ENCODE peak calls at places on chromosomes 7 and 10, in eight cellular contexts. K is A673; V is nucleus accumbens; Z is effector memory CD8-positive, alpha-beta T cell; C is HFF-Myc; H is NCI-H1092; Y is substantia nigra; F is T-helper 1 cell. L is an unnamed sample.

GRCh38 chr10:9254353-9254752 is 1199.9 kb downstream of the GATA3 start:
- DNase-seq in K (no peak), V (no peak), Z (no peak), C (peak; percentile 22), H (no peak), Y (no peak), F (no peak), L (no peak)

GRCh38 chr7:132966731-132967130 is 115.2 kb downstream of the CHCHD3 start:
- DNase-seq in K (no peak), V (no peak), Z (no peak), C (no peak), H (no peak), Y (no peak), F (no peak), L (no peak)

GRCh38 chr7:139974179-139974811 is 88.5 kb downstream of the PARP12 start:
- DNase-seq in K (no peak), V (no peak), Z (no peak), C (no peak), H (no peak), Y (no peak), F (no peak), L (no peak)

GRCh38 chr10:42836771-42837468 is 54.3 kb downstream of the BMS1 start:
- DNase-seq in K (peak; percentile 24), V (peak; percentile 28), Z (no peak), C (peak; percentile 1), H (no peak), Y (no peak), F (no peak), L (peak; percentile 7)

GRCh38 chr7:3673524-3673923 is 372.5 kb downstream of the SDK1 start:
- DNase-seq in K (peak; percentile 57), V (no peak), Z (peak; percentile 17), C (no peak), H (no peak), Y (no peak), F (peak; percentile 36), L (no peak)

GRCh38 chr7:318476-319266 is 28.7 kb downstream of the FOXL3 start:
- DNase-seq in K (no peak), V (no peak), Z (no peak), C (no peak), H (peak; percentile 34), Y (no peak), F (no peak), L (no peak)

GRCh38 chr10:78895469-78895868 is 173.3 kb upstream of the ZMIZ1 start:
- DNase-seq in K (no peak), V (no peak), Z (no peak), C (no peak), H (no peak), Y (no peak), F (no peak), L (no peak)

GRCh38 chr10:116888380-116889055 is 39.2 kb downstream of the ENO4 start:
- DNase-seq in K (peak; percentile 48), V (peak; percentile 42), Z (no peak), C (peak; percentile 58), H (no peak), Y (no peak), F (no peak), L (peak; percentile 47)

GRCh38 chr10:21100871-21101514 is 203.9 kb upstream of the NEBL start:
- DNase-seq in K (no peak), V (no peak), Z (no peak), C (no peak), H (no peak), Y (no peak), F (no peak), L (no peak)

GRCh38 chr7:18354108-18354507 is 141.4 kb upstream of the HDAC9 start:
- DNase-seq in K (no peak), V (no peak), Z (no peak), C (no peak), H (no peak), Y (no peak), F (no peak), L (no peak)

GRCh38 chr7:95302976-95303375 is 21.4 kb downstream of the PON1 start:
- DNase-seq in K (no peak), V (no peak), Z (no peak), C (no peak), H (no peak), Y (no peak), F (no peak), L (no peak)

GRCh38 chr7:129176853-129177369 is 11.5 kb upstream of the SMO start:
- DNase-seq in K (no peak), V (no peak), Z (no peak), C (no peak), H (no peak), Y (no peak), F (no peak), L (no peak)

GRCh38 chr10:70378122-70378521 is 4.3 kb downstream of the LRRC20 start:
- DNase-seq in K (peak; percentile 63), V (no peak), Z (no peak), C (peak; percentile 88), H (no peak), Y (no peak), F (no peak), L (no peak)

GRCh38 chr7:66937940-66938339 is 16.9 kb downstream of the TMEM248 start:
- DNase-seq in K (no peak), V (no peak), Z (no peak), C (no peak), H (no peak), Y (no peak), F (no peak), L (no peak)

GRCh38 chr10:36703179-36703578 is 422.2 kb upstream of the ANKRD30A start:
- DNase-seq in K (no peak), V (peak; percentile 10), Z (no peak), C (no peak), H (no peak), Y (no peak), F (no peak), L (peak; percentile 43)

GRCh38 chr10:98994030-98994429 is 241.6 kb downstream of the HPSE2 start:
- DNase-seq in K (no peak), V (no peak), Z (no peak), C (no peak), H (no peak), Y (no peak), F (no peak), L (no peak)

GRCh38 chr7:143345428-143345900 is 17.0 kb downstream of the FAM131B start:
- DNase-seq in K (peak; percentile 26), V (no peak), Z (peak; percentile 48), C (peak; percentile 19), H (no peak), Y (no peak), F (peak; percentile 49), L (no peak)

L was measured in putamen.